ENCODE peak calls at places on chromosomes 5 and 9, in five cellular contexts. P is OCI-LY7; X is heart right ventricle; D is CD8-positive, alpha-beta memory T cell; U is prostate gland. V is an unnamed sample. For H3K9me3 and H3K36me3, the result is how much of the 10 kb centered on the place peaks cover.

GRCh38 chr5:32465076-32465475 is 20.5 kb upstream of the ZFR start:
- DNase-seq in X (no peak), D (no peak), P (no peak), U (no peak), V (no peak)

GRCh38 chr5:43041131-43041668 is 1.1 kb upstream of the ANXA2R start:
- DNase-seq in U (no peak), D (peak), X (peak), P (peak), V (peak)

GRCh38 chr9:77750981-77751340 is 102.8 kb upstream of the GNA14 start:
- DNase-seq in P (no peak), X (no peak), D (no peak), U (no peak), V (no peak)

GRCh38 chr5:115873392-115873791 is 31.7 kb downstream of the AP3S1 start:
- DNase-seq in P (no peak), U (no peak), X (no peak), D (no peak), V (no peak)

GRCh38 chr5:179801304-179802206 is 5.1 kb downstream of the MGAT4B start:
- DNase-seq in P (peak), U (peak), X (peak), D (peak), V (peak)

GRCh38 chr5:98772415-98773213 is 849 bp upstream of the RGMB start:
- DNase-seq in X (peak), D (peak), U (peak), P (no peak), V (no peak)

GRCh38 chr5:83470920-83471404 is 582 bp upstream of the VCAN start:
- DNase-seq in U (no peak), P (no peak), D (no peak), X (no peak), V (no peak)

GRCh38 chr9:121910491-121911040 is 182.5 kb downstream of the TTLL11 start:
- DNase-seq in U (no peak), P (no peak), X (no peak), D (no peak), V (no peak)

GRCh38 chr9:33913541-33913940 is 96.6 kb downstream of the UBE2R2 start:
- DNase-seq in D (no peak), U (no peak), P (no peak), X (no peak), V (no peak)

GRCh38 chr9:115234094-115234493 is 116.1 kb upstream of the TNC start:
- DNase-seq in D (no peak), P (no peak), X (no peak), U (peak), V (no peak)

GRCh38 chr5:61123145-61123544 is 39.1 kb downstream of the SMIM15 start:
- DNase-seq in D (no peak), U (no peak), P (no peak), X (no peak), V (no peak)
- H3K4me3 ChIP-seq in D (no peak), U (no peak), P (no peak), X (no peak), V (no peak)

DNA sequence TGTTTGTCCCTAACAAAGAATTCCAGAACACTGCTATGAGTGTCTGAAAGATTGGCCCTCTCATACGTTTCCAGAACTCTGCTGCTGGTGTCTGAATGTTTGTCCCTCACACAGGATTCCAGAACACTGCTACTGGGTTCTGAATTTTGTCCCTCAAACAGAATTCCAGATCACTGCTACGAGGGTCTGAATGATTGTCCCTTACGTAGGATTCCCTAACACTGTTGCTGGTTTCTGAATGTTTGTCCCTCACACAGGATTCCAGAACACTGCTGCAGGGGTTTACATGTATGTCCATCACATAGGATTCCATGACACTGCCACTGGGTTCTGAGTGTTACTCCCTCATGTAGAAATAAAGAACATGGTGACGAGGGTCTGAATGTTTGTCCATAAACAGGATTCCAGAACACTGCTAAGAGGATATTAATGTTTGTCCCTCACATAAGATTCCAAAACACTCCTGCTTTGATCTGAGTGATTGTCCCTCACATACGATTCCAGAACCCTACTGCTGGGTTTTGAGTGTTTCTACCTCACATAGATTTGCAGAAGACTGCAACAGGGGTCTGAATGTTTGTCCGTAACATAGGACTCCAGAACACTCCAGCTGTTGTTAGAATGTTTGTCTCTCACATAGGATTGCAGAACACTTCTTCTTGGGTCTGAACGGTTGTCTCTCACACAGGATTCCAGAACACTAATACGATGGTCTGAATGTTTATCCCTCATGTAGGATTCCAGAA is 214.4 kb downstream of the FOXD4L6 start:
- DNase-seq in U (no peak), D (no peak), X (no peak), P (no peak), V (no peak)
- H3K9me3 ChIP-seq in U (under half), D (half or more), X (under half), P (under half), V (half or more)

DNA sequence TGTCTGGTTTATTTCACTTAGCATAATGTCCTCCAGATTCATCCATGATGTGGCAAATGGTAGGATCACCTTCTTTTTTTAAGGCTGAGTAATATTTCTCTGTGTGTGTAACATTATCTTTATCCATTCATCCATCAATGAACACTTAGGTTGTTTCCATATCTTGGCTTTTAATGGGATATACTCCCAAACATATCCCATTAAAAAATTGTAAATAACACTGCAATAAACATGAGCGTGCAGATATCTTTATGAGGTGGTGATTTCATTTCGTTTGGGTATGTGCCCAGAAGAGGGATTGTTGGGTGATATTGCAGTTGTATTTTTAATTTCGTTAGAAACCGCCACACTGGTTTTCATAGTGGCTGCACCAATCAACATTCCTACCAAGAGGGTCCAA is 36.2 kb upstream of the UGCG start:
- DNase-seq in D (no peak), U (no peak), X (no peak), P (no peak), V (no peak)
- H3K36me3 ChIP-seq in D (under half), U (under half), X (under half), P (under half), V (under half)

GRCh38 chr9:38319496-38320173 is 72.9 kb upstream of the ALDH1B1 start:
- DNase-seq in P (no peak), U (no peak), X (no peak), D (no peak), V (no peak)
- H3K4me3 ChIP-seq in P (no peak), U (no peak), X (peak), D (no peak), V (no peak)

DNA sequence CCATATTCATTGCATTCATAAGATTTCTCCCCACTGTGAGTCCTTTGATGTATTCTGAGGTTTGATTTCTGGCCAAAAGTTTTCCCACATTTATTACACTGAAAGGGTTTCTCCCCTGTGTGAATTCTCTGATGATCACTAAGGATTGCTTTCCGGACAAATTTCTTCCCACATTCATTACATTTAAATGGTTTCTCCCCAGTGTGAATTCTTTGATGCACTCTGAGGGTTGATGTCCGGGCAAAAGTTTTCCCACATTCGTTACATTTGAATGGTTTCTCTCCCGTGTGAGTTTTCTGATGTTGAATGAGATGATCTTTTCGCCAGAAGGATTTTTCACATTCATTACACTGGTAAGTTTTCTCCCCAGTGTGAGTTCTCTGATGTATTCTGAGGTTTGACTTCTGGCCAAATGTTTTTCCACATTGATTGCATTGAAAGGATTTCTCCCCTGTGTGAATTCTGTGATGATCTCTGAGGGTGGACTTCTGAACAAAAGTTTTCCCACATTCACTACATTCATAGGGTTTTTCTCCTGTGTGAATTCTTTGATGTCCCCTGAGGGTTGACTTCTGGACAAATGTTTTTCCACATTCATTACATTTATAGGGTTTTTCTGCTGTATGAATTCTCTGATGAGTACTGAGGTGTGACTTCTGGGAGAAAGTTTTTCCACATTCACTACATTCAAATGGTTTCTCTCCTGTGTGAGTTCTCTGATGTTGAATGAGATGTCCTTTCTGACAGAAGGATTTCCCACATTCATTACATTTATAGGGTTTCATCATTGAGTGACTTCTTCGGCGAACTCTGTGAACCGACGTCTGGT is 18.8 kb downstream of the ZNF510 start:
- DNase-seq in D (no peak), U (no peak), X (no peak), P (no peak), V (no peak)
- H3K9me3 ChIP-seq in D (half or more), U (under half), X (under half), P (half or more), V (under half)

GRCh38 chr5:66149950-66150349 is 5.8 kb downstream of the SREK1 start:
- DNase-seq in U (no peak), X (no peak), P (no peak), D (no peak), V (no peak)

GRCh38 chr5:66151491-66151890 is 7.4 kb downstream of the SREK1 start:
- DNase-seq in D (no peak), X (no peak), U (no peak), P (no peak), V (no peak)

GRCh38 chr5:66145737-66146136 is 1.6 kb downstream of the SREK1 start:
- DNase-seq in X (no peak), U (no peak), P (no peak), D (no peak), V (no peak)

GRCh38 chr5:66151030-66151429 is 6.9 kb downstream of the SREK1 start:
- DNase-seq in D (no peak), U (no peak), P (no peak), X (no peak), V (no peak)
- H3K36me3 ChIP-seq in D (under half), U (under half), P (half or more), X (under half), V (under half)

DNA sequence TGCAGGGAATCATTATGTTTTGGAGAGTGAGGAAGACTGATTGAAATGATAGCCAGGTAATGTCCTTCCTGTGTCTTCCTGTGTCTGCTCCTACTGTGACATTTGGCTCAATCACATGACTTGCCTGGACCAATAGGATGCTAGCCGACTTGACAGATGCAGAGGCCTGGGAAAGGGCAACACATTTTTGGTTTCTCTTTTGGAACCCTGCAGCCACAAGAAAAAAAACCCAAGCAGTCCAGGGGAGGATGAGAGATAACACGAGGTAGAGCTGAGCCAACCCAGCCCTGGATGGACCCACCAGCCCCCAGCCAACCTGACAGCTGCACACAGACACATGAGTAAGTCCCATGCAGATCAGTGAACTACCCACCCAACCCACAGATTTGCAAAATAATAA is 256.1 kb upstream of the SMARCA2 start:
- DNase-seq in X (no peak), U (no peak), D (no peak), P (peak), V (no peak)
- H3K4me3 ChIP-seq in X (no peak), U (no peak), D (no peak), P (no peak), V (no peak)

GRCh38 chr9:135283621-135284020 is 196.0 kb upstream of the PPP1R26 start:
- DNase-seq in U (no peak), X (no peak), P (no peak), D (no peak), V (no peak)
- H3K9me3 ChIP-seq in U (under half), X (under half), P (under half), D (under half), V (under half)

V was measured in CD4-positive, alpha-beta memory T cell.